ENCODE peak calls at places on chromosome 1, in six cellular contexts. L, F, A, J, I and E are unnamed samples.

GRCh38 chr1:221394011-221394544 is 347.8 kb downstream of the DUSP10 start:
- DNase-seq in F (no peak), I (no peak), A (no peak), J (peak; percentile 21), L (no peak), E (no peak)

GRCh38 chr1:114671939-114672275 is 2.1 kb upstream of the DENND2C start:
- DNase-seq in L (no peak), A (no peak), F (no peak), J (no peak), I (no peak), E (no peak)

GRCh38 chr1:199776768-199777497 is 250.6 kb upstream of the NR5A2 start:
- DNase-seq in I (no peak), F (no peak), J (no peak), L (no peak), A (no peak), E (no peak)

GRCh38 chr1:248807067-248807737 is 18.5 kb downstream of the SH3BP5L start:
- DNase-seq in J (peak; percentile 62), L (no peak), F (no peak), I (peak; percentile 78), A (peak; percentile 90), E (peak; percentile 11)

GRCh38 chr1:202567747-202568146 is 142.5 kb downstream of the SYT2 start:
- DNase-seq in J (peak; percentile 73), L (no peak), A (no peak), F (no peak), I (no peak), E (no peak)

GRCh38 chr1:28898267-28898955 is 16.0 kb upstream of the EPB41 start:
- DNase-seq in L (no peak), J (no peak), A (no peak), F (no peak), I (no peak), E (no peak)

GRCh38 chr1:93042134-93042821 is 36.8 kb upstream of the MTF2 start:
- DNase-seq in J (no peak), F (no peak), A (no peak), I (no peak), L (peak; percentile 55), E (peak; percentile 94)

GRCh38 chr1:17232759-17233661 is 15.9 kb upstream of the PADI3 start:
- DNase-seq in F (no peak), J (peak; percentile 62), L (no peak), I (no peak), A (no peak), E (no peak)

GRCh38 chr1:57206038-57206437 is 217.8 kb downstream of the DAB1 start:
- DNase-seq in L (no peak), F (no peak), A (no peak), I (no peak), J (no peak), E (no peak)

GRCh38 chr1:150194381-150195031 is 41.4 kb downstream of the ANP32E start:
- DNase-seq in F (no peak), A (no peak), L (no peak), I (no peak), J (peak; percentile 34), E (no peak)

GRCh38 chr1:153397056-153397923 is 6.4 kb upstream of the S100A8 start:
- DNase-seq in L (no peak), J (no peak), F (peak; percentile 51), A (no peak), I (no peak), E (no peak)

GRCh38 chr1:48003741-48004503 is 6.7 kb upstream of the TRABD2B start:
- DNase-seq in A (no peak), F (no peak), J (no peak), L (no peak), I (no peak), E (no peak)

GRCh38 chr1:86104606-86105532 is 51.7 kb downstream of the COL24A1 start:
- DNase-seq in L (no peak), I (no peak), A (peak; percentile 36), J (no peak), F (no peak), E (no peak)

GRCh38 chr1:215482079-215482478 is 85.0 kb upstream of the KCTD3 start:
- DNase-seq in J (no peak), L (no peak), F (no peak), I (no peak), A (no peak), E (no peak)

GRCh38 chr1:7648761-7649384 is 122.2 kb upstream of the VAMP3 start:
- DNase-seq in A (peak; percentile 78), J (peak; percentile 51), L (no peak), F (no peak), I (no peak), E (no peak)

GRCh38 chr1:41806472-41807155 is 112.1 kb downstream of the HIVEP3 start:
- DNase-seq in A (no peak), I (no peak), F (no peak), L (no peak), J (no peak), E (peak; percentile 27)

DNA sequence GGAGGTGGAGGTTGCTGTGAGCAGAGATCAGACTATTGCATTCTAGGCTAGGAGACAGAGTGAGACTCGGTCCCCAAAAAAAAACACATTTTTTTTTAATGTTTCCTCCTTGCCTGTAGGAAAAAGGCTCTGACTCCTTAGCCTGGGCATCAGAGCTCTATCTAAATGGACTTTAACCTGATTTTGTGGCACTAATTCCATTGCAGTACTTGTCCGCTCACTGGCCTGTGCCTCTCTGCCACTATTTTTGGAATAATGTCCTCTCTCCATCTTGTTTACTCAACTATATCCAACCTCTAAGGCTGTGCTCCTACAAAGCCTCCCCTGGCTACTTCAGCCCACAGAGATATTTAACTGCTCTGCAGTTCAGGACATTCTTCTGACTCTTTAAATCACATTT is 26.5 kb downstream of the METTL18 start:
- DNase-seq in F (no peak), J (no peak), I (no peak), L (no peak), A (no peak), E (no peak)
- H3K27ac ChIP-seq in F (no peak overlapping the region), J (no peak overlapping the region), I (no peak overlapping the region), L (no peak overlapping the region), A (no peak overlapping the region), E (no peak overlapping the region)

GRCh38 chr1:201024251-201024998 is 911 bp upstream of the KIF21B start:
- DNase-seq in A (no peak), J (no peak), I (no peak), L (no peak), F (no peak), E (no peak)
- H3K4me3 ChIP-seq in A (no peak overlapping the region), J (no peak overlapping the region), I (no peak overlapping the region), L (no peak overlapping the region), F (no peak overlapping the region), E (peak overlapping the region; percentile 54)

GRCh38 chr1:19427087-19427781 is 58.1 kb downstream of the CAPZB start:
- DNase-seq in A (no peak), I (no peak), J (no peak), F (no peak), L (no peak), E (no peak)

GRCh38 chr1:19433610-19433999 is 51.7 kb downstream of the CAPZB start:
- DNase-seq in I (no peak), J (no peak), A (no peak), L (no peak), F (no peak), E (no peak)

GRCh38 chr1:19432943-19433609 is 52.3 kb downstream of the CAPZB start:
- DNase-seq in F (no peak), L (no peak), I (no peak), J (no peak), A (no peak), E (no peak)

GRCh38 chr1:19429611-19430010 is 55.7 kb downstream of the CAPZB start:
- DNase-seq in L (no peak), A (no peak), I (no peak), J (peak; percentile 36), F (no peak), E (no peak)

DNA sequence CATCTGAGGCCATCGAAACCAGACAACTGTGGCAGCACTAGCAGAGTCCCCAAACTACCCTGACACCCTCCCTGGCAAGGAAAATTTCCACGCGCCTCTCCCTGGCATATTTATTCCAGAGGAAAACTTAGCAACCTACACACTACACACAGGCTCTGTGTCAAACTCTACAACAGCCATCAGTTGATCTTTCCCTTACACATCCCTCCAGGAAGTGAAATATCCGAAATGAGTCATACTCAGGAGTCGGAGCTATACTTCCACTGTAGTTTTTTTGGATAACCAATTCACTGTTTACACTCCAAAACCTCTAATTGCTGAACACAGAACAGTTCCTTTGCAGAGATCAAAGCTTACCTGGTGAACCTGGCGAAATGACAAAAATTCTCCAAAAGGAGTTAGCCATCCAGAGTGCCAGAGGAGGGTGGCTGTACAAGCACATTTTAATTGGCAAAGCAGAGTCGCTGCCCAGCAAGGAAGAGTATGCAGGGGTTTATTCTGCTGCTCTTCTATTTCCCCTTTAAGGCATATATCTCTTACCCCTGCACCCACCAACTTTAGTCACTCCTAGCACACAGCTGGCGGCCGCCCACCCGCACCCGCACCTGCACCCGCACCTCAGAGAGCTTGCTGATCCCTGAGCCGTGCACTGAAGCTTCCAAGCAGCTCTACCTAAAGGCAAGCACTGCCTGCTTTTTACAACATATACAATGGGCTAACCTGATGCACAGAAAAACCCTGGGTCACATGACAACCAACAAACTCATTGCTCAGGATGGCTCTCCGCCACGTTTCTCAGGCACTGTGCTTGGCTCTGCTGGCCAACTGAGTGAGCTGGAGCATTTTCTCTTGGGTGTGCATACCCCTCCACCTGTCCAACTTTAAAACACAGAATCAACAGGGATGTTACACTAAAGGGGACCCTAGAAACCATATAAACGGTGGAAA is 54.9 kb downstream of the CAPZB start:
- DNase-seq in A (no peak), I (no peak), F (no peak), J (peak; percentile 77), L (no peak), E (no peak)
- H3K27ac ChIP-seq in A (peak overlapping the region; percentile 65), I (peak overlapping the region; percentile 30), F (peak overlapping the region; percentile 67), J (no peak overlapping the region), L (no peak overlapping the region), E (no peak overlapping the region)

GRCh38 chr1:158996998-158997397 is 12.7 kb upstream of the IFI16 start:
- DNase-seq in L (no peak), F (no peak), A (no peak), J (no peak), I (no peak), E (no peak)

GRCh38 chr1:158999301-159000069 is 10.2 kb upstream of the IFI16 start:
- DNase-seq in J (peak; percentile 99), A (no peak), L (no peak), F (peak; percentile 93), I (peak; percentile 81), E (no peak)

GRCh38 chr1:158998781-158999161 is 10.9 kb upstream of the IFI16 start:
- DNase-seq in A (no peak), J (peak; percentile 72), I (peak; percentile 79), F (peak; percentile 78), L (peak; percentile 50), E (peak; percentile 76)

GRCh38 chr1:159000070-159000409 is 9.7 kb upstream of the IFI16 start:
- DNase-seq in J (no peak), L (no peak), A (no peak), I (no peak), F (no peak), E (no peak)

DNA sequence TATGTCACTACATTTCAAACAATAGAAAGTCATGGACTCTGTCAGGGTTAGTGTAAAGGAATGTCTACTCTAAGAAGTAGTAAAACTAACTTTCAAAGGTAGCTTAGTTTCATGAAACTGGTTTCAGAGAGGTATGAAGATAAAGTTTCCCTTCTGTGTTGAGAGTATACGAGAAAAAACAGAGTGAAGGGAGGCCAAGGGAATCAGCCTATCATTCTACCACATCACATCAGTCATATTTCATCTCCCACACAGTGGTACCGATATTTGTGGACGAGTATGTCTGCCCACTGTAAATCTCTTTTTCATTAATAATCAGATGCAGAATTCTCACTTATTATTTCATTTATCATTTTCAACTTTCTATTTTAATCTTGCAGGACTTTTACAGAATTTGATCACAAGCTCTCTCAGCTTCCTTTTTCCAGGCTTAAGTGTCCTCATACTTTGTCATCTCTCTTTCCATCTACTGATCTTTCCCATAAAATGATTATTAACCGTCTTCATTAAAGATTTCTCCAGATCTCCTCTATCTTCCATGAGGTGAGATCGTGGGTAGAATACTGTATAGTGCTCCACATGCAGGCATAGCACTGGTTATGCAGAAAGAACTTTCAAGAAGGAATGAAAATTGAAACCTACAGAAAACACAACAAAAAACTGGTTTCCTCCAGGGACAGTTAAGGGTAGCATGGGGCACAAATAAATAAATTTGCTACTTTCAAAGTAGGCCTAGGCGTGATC is 11.5 kb upstream of the IFI16 start:
- DNase-seq in L (no peak), I (no peak), F (no peak), J (no peak), A (no peak), E (no peak)
- H3K4me3 ChIP-seq in L (no peak overlapping the region), I (peak overlapping the region; percentile 94), F (peak overlapping the region; percentile 51), J (no peak overlapping the region), A (no peak overlapping the region), E (peak overlapping the region; percentile 67)